ENCODE peak calls at places on chromosomes 5 and 9, in seven cellular contexts. U is IMR-90, B is mesendoderm, E is H9, Z is neuronal stem cell, I is H1, J is trophoblast cell. P is an unnamed sample.
A peak's percentile ranks its signal among the peaks of the same experiment; 100 is the strongest.

GRCh38 chr5:114255275-114255674 is 106.6 kb upstream of the KCNN2 start:
- DNase-seq in U (no peak), B (peak; percentile 97), E (no peak), Z (peak; percentile 9), I (no peak), J (no peak), P (no peak)

GRCh38 chr5:148739023-148739422 is 84.7 kb upstream of the HTR4 start:
- DNase-seq in U (no peak), B (no peak), E (no peak), Z (no peak), I (no peak), J (no peak), P (no peak)

GRCh38 chr5:109454726-109455505 is 45.1 kb upstream of the PJA2 start:
- DNase-seq in U (peak; percentile 35), B (peak; percentile 22), E (no peak), Z (no peak), I (no peak), J (peak; percentile 83), P (peak; percentile 79)

GRCh38 chr5:6043491-6044310 is 334.6 kb downstream of the MED10 start:
- DNase-seq in U (no peak), B (peak; percentile 2), E (no peak), Z (no peak), I (no peak), J (no peak), P (no peak)

GRCh38 chr9:15856591-15856990 is 303.7 kb downstream of the CCDC171 start:
- DNase-seq in U (peak; percentile 87), B (no peak), E (no peak), Z (no peak), I (no peak), J (peak; percentile 62), P (peak; percentile 80)

GRCh38 chr5:179209359-179210150 is 135.7 kb downstream of the ADAMTS2 start:
- DNase-seq in U (peak; percentile 74), B (no peak), E (no peak), Z (no peak), I (no peak), J (peak; percentile 5), P (peak; percentile 88)

GRCh38 chr5:68455216-68455615 is 239.7 kb downstream of the PIK3R1 start:
- DNase-seq in U (no peak), B (no peak), E (no peak), Z (no peak), I (no peak), J (no peak), P (no peak)

GRCh38 chr9:126459126-126459525 is 132.5 kb downstream of the MVB12B start:
- DNase-seq in U (no peak), B (no peak), E (no peak), Z (no peak), I (no peak), J (no peak), P (no peak)

GRCh38 chr9:14372437-14373318 is 58.7 kb upstream of the NFIB start:
- DNase-seq in U (peak; percentile 69), B (peak; percentile 96), E (peak; percentile 52), Z (no peak), I (no peak), J (peak; percentile 17), P (peak; percentile 81)

GRCh38 chr5:73591102-73591695 is 25.7 kb downstream of the UTP15 start:
- DNase-seq in U (peak; percentile 90), B (peak; percentile 74), E (no peak), Z (peak; percentile 72), I (peak; percentile 62), J (peak; percentile 93), P (peak; percentile 86)

GRCh38 chr5:170861855-170862766 is at the start of gene RANBP17:
- DNase-seq in U (peak; percentile 67), B (peak; percentile 93), E (peak; percentile 88), Z (peak; percentile 71), I (peak; percentile 88), J (peak; percentile 87), P (peak; percentile 82)

GRCh38 chr9:114261987-114262386 is 60.9 kb upstream of the ORM1 start:
- DNase-seq in U (no peak), B (no peak), E (no peak), Z (no peak), I (no peak), J (no peak), P (no peak)

GRCh38 chr9:123263227-123263626 is 5.2 kb downstream of the STRBP start:
- DNase-seq in U (no peak), B (no peak), E (no peak), Z (no peak), I (no peak), J (no peak), P (no peak)
- H3K4me1 ChIP-seq in U (peaks cover 4% of the 10 kb centered on the region), B (peaks cover 9% of the 10 kb centered on the region), E (peaks cover 10% of the 10 kb centered on the region), Z (peaks cover 13% of the 10 kb centered on the region), I (peaks cover 17% of the 10 kb centered on the region), J (peaks cover 3% of the 10 kb centered on the region), P (peaks cover 9% of the 10 kb centered on the region)

GRCh38 chr9:111678293-111678692 is 16.9 kb downstream of the GNG10 start:
- DNase-seq in U (no peak), B (no peak), E (no peak), Z (no peak), I (no peak), J (no peak), P (no peak)
- H2AK5ac ChIP-seq in U (no peak overlapping the region), B (no peak overlapping the region), E (no peak overlapping the region), Z (no peak overlapping the region), I (no peak overlapping the region), J (no peak overlapping the region), P (no peak overlapping the region)

DNA sequence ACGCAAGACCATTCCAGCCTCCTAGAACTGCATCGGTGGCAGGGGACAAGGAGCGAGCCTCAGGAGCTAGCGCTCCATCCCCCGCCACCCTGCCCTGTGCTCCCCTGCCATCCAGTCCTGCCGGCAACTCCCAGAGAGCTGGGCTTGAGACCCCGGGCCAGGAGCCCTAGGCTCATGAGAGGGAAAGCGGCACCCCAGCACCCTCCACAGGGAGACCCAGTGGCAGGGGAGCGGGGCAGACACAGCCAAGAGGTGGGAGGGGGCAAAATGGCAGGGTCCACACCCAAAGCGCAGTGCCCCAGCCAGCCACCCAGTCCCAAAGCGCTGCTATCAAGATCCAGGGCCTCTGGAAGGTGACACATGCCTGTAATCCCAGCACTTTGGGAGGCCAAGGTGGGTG is 12.7 kb downstream of the UBAC1 start:
- DNase-seq in U (no peak), B (no peak), E (no peak), Z (no peak), I (no peak), J (no peak), P (no peak)
- H3K4me1 ChIP-seq in U (peaks cover 7% of the 10 kb centered on the region), B (no peaks in the 10 kb centered on the region), E (no peaks in the 10 kb centered on the region), Z (peaks cover 5% of the 10 kb centered on the region), I (no peaks in the 10 kb centered on the region), J (peaks cover 37% of the 10 kb centered on the region), P (peaks cover 27% of the 10 kb centered on the region)

GRCh38 chr9:132541966-132542830 is 40.2 kb upstream of the BARHL1 start:
- DNase-seq in U (no peak), B (no peak), E (no peak), Z (no peak), I (no peak), J (no peak), P (no peak)
- H2AK5ac ChIP-seq in U (no peak overlapping the region), B (no peak overlapping the region), E (no peak overlapping the region), Z (peak overlapping the region; percentile 44), I (no peak overlapping the region), J (no peak overlapping the region), P (no peak overlapping the region)

GRCh38 chr5:40480392-40480791 is 199.3 kb upstream of the PTGER4 start:
- DNase-seq in U (no peak), B (no peak), E (no peak), Z (no peak), I (no peak), J (no peak), P (no peak)
- H3K4me1 ChIP-seq in U (no peaks in the 10 kb centered on the region), B (no peaks in the 10 kb centered on the region), E (no peaks in the 10 kb centered on the region), Z (no peaks in the 10 kb centered on the region), I (no peaks in the 10 kb centered on the region), J (no peaks in the 10 kb centered on the region), P (no peaks in the 10 kb centered on the region)

DNA sequence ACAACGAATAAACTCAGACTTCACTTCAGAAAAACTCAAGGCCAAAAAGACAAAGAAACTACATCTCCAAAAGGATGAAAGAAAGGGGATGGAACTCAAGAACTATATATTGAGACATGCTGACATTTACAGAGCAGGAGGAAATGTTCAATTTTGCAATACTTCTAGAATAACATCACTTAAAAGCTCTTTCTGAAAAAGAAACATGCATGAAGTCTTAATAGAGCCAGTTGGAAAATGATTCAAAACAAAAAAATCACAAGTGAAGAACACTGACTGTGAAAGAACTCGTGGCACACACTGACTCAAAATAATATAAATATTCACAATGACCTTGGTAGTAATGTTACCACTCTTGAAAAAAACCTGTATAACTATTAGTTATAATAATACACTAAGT is 267.8 kb upstream of the NREP start:
- DNase-seq in U (peak; percentile 64), B (no peak), E (no peak), Z (no peak), I (no peak), J (no peak), P (peak; percentile 7)
- H2AK5ac ChIP-seq in U (no peak overlapping the region), B (no peak overlapping the region), E (no peak overlapping the region), Z (no peak overlapping the region), I (no peak overlapping the region), J (no peak overlapping the region), P (no peak overlapping the region)

DNA sequence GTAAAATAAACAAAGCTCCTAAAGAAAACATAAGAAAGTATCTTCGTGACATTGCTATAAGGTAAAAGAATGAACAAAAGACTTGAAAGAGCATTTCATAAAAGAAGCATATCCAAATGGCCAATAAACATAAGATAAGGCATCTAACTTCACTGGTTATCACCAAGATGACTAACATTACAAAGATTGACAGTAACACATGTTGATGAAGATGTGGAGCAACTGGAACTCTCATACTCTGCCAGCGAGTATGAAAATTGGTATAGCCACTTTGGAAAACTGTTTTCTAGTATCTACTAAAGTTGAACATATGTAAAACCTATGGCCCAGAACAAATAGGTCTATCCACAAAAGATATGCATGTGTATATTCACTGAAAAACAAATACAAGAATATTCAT is 150.5 kb downstream of the SNX18 start:
- DNase-seq in U (no peak), B (no peak), E (no peak), Z (no peak), I (no peak), J (peak; percentile 16), P (no peak)
- H3K4me1 ChIP-seq in U (peaks cover 27% of the 10 kb centered on the region), B (no peaks in the 10 kb centered on the region), E (no peaks in the 10 kb centered on the region), Z (no peaks in the 10 kb centered on the region), I (no peaks in the 10 kb centered on the region), J (no peaks in the 10 kb centered on the region), P (peaks cover 2% of the 10 kb centered on the region)

DNA sequence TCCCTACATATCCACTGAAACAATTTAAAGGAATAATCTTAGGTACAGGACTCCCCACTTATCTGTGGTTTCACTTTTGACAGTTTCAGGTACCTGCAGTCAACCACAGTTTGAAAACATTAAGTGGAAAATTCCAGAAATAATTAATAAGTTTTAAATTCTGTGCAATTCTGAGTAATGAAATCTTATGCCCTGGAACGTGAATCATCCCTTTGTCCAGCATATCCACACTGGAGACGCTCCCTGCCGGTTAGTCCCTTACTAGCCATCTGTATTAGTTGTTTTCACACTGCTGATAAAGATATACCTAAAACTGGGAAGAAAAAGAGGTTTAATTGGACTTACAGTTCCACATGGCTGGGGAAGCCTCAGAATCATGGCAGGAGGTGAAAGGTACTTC is 80.6 kb downstream of the NR3C1 start:
- DNase-seq in U (peak; percentile 48), B (no peak), E (no peak), Z (no peak), I (no peak), J (peak; percentile 36), P (no peak)
- H2AK5ac ChIP-seq in U (no peak overlapping the region), B (no peak overlapping the region), E (no peak overlapping the region), Z (no peak overlapping the region), I (no peak overlapping the region), J (no peak overlapping the region), P (no peak overlapping the region)

GRCh38 chr5:158780656-158781237 is 319.0 kb downstream of the EBF1 start:
- DNase-seq in U (no peak), B (no peak), E (no peak), Z (no peak), I (no peak), J (no peak), P (no peak)
- H3K4me1 ChIP-seq in U (no peaks in the 10 kb centered on the region), B (no peaks in the 10 kb centered on the region), E (no peaks in the 10 kb centered on the region), Z (no peaks in the 10 kb centered on the region), I (no peaks in the 10 kb centered on the region), J (no peaks in the 10 kb centered on the region), P (no peaks in the 10 kb centered on the region)

GRCh38 chr9:108842610-108843295 is 13.0 kb downstream of the ACTL7B start:
- DNase-seq in U (no peak), B (no peak), E (no peak), Z (no peak), I (no peak), J (no peak), P (no peak)
- H2AK5ac ChIP-seq in U (no peak overlapping the region), B (no peak overlapping the region), E (no peak overlapping the region), Z (no peak overlapping the region), I (no peak overlapping the region), J (no peak overlapping the region), P (no peak overlapping the region)

P was measured in mesenchymal stem cell.